ENCODE peak calls at places on chromosome 13, in six cellular contexts. One of them, this sample, is unnamed.

GRCh38 chr13:73902296-73902695 is 231.9 kb downstream of the KLF12 start:
- DNase-seq in CD4-positive, alpha-beta T cell: no peak
- DNase-seq in suprapubic skin: no peak
- DNase-seq in epithelial cell of proximal tubule: no peak
- DNase-seq in sigmoid colon: no peak
- DNase-seq in astrocyte: no peak
- DNase-seq in this sample: no peak

GRCh38 chr13:51278426-51279130 is 56.4 kb downstream of the FAM124A start:
- DNase-seq in CD4-positive, alpha-beta T cell: no peak
- DNase-seq in suprapubic skin: no peak
- DNase-seq in epithelial cell of proximal tubule: no peak
- DNase-seq in sigmoid colon: no peak
- DNase-seq in astrocyte: no peak
- DNase-seq in this sample: no peak

GRCh38 chr13:95660981-95661581 is 15.9 kb upstream of the DNAJC3 start:
- DNase-seq in CD4-positive, alpha-beta T cell: no peak
- DNase-seq in suprapubic skin: no peak
- DNase-seq in epithelial cell of proximal tubule: no peak
- DNase-seq in sigmoid colon: no peak
- DNase-seq in astrocyte: peak; percentile 23
- DNase-seq in this sample: no peak

GRCh38 chr13:23806874-23807522 is 82.2 kb downstream of the MIPEP start:
- DNase-seq in CD4-positive, alpha-beta T cell: no peak
- DNase-seq in suprapubic skin: no peak
- DNase-seq in epithelial cell of proximal tubule: no peak
- DNase-seq in sigmoid colon: no peak
- DNase-seq in astrocyte: no peak
- DNase-seq in this sample: no peak

GRCh38 chr13:46184277-46184699 is 2.3 kb upstream of the LCP1 start:
- DNase-seq in CD4-positive, alpha-beta T cell: peak; percentile 67
- DNase-seq in suprapubic skin: no peak
- DNase-seq in epithelial cell of proximal tubule: no peak
- DNase-seq in sigmoid colon: no peak
- DNase-seq in astrocyte: no peak
- DNase-seq in this sample: no peak

GRCh38 chr13:62119739-62120700 is 704.4 kb upstream of the PCDH20 start:
- DNase-seq in CD4-positive, alpha-beta T cell: no peak
- DNase-seq in suprapubic skin: no peak
- DNase-seq in epithelial cell of proximal tubule: no peak
- DNase-seq in sigmoid colon: no peak
- DNase-seq in astrocyte: peak; percentile 0
- DNase-seq in this sample: no peak

GRCh38 chr13:109517516-109517915 is 268.9 kb downstream of the IRS2 start:
- DNase-seq in CD4-positive, alpha-beta T cell: no peak
- DNase-seq in suprapubic skin: no peak
- DNase-seq in epithelial cell of proximal tubule: no peak
- DNase-seq in sigmoid colon: no peak
- DNase-seq in astrocyte: peak; percentile 23
- DNase-seq in this sample: no peak

GRCh38 chr13:74136089-74136658 is 2.0 kb upstream of the KLF12 start:
- DNase-seq in CD4-positive, alpha-beta T cell: peak; percentile 15
- DNase-seq in suprapubic skin: no peak
- DNase-seq in epithelial cell of proximal tubule: no peak
- DNase-seq in sigmoid colon: peak; percentile 71
- DNase-seq in astrocyte: peak; percentile 53
- DNase-seq in this sample: peak; percentile 11

GRCh38 chr13:106859505-106859904 is 291.6 kb upstream of the ARGLU1 start:
- DNase-seq in CD4-positive, alpha-beta T cell: no peak
- DNase-seq in suprapubic skin: no peak
- DNase-seq in epithelial cell of proximal tubule: no peak
- DNase-seq in sigmoid colon: no peak
- DNase-seq in astrocyte: no peak
- DNase-seq in this sample: no peak

GRCh38 chr13:66358564-66358963 is 871.6 kb downstream of the PCDH9 start:
- DNase-seq in CD4-positive, alpha-beta T cell: no peak
- DNase-seq in suprapubic skin: no peak
- DNase-seq in epithelial cell of proximal tubule: no peak
- DNase-seq in sigmoid colon: no peak
- DNase-seq in astrocyte: no peak
- DNase-seq in this sample: no peak

GRCh38 chr13:102799544-102800144 is 725 bp downstream of the BIVM start:
- DNase-seq in CD4-positive, alpha-beta T cell: peak; percentile 1
- DNase-seq in suprapubic skin: no peak
- DNase-seq in epithelial cell of proximal tubule: no peak
- DNase-seq in sigmoid colon: peak; percentile 69
- DNase-seq in astrocyte: peak; percentile 28
- DNase-seq in this sample: peak; percentile 8

DNA sequence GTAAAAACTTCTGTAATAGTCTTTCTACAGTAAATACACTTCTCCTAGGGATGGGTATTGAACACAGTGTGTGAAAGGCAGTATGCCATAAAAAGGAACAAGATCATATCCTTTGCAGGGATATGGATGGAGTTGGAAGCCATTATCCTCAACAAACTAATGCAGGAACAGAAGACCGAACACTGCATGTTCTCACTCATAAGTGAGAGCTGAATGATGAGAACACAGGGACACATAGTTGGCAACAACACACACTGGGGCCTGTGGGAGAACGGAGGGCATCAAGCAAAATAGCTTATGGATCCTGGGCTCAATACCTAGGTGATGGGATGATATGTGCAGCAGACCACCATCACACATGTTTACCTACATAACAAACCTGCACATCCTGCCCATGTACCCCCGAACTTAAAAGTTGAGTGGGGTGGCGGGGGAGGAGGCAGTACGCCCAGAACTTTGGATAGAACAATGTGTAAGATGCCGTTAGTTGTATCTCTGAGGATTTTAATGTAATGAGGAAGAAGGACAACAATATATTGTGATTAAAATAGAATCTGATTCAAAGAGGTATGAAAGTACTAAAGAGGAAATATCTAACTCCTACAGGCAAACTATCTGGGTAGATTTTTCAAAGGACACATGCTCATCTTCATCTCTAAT is 183.2 kb downstream of the NDFIP2 start:
- DNase-seq in CD4-positive, alpha-beta T cell: no peak
- DNase-seq in suprapubic skin: no peak
- DNase-seq in epithelial cell of proximal tubule: no peak
- DNase-seq in sigmoid colon: no peak
- DNase-seq in astrocyte: no peak
- DNase-seq in this sample: no peak
- TF ChIP-seq CTCF in CD4-positive, alpha-beta T cell: no peak
- TF ChIP-seq CTCF in suprapubic skin: no peak
- TF ChIP-seq CTCF in epithelial cell of proximal tubule: no peak
- TF ChIP-seq CTCF in sigmoid colon: no peak
- TF ChIP-seq CTCF in astrocyte: no peak
- TF ChIP-seq CTCF in this sample: no peak

GRCh38 chr13:29597246-29597645 is 1.8 kb upstream of the SLC7A1 start:
- DNase-seq in CD4-positive, alpha-beta T cell: no peak
- DNase-seq in suprapubic skin: no peak
- DNase-seq in epithelial cell of proximal tubule: no peak
- DNase-seq in sigmoid colon: no peak
- DNase-seq in astrocyte: no peak
- DNase-seq in this sample: no peak
- TF ChIP-seq CTCF in CD4-positive, alpha-beta T cell: no peak
- TF ChIP-seq CTCF in suprapubic skin: no peak
- TF ChIP-seq CTCF in epithelial cell of proximal tubule: no peak
- TF ChIP-seq CTCF in sigmoid colon: no peak
- TF ChIP-seq CTCF in astrocyte: no peak
- TF ChIP-seq CTCF in this sample: no peak

GRCh38 chr13:54185785-54186184 is 1157.2 kb downstream of the OLFM4 start:
- DNase-seq in CD4-positive, alpha-beta T cell: no peak
- DNase-seq in suprapubic skin: no peak
- DNase-seq in epithelial cell of proximal tubule: no peak
- DNase-seq in sigmoid colon: no peak
- DNase-seq in astrocyte: no peak
- DNase-seq in this sample: no peak
- TF ChIP-seq CTCF in CD4-positive, alpha-beta T cell: no peak
- TF ChIP-seq CTCF in suprapubic skin: no peak
- TF ChIP-seq CTCF in epithelial cell of proximal tubule: peak; percentile 41
- TF ChIP-seq CTCF in sigmoid colon: no peak
- TF ChIP-seq CTCF in astrocyte: no peak
- TF ChIP-seq CTCF in this sample: no peak

DNA sequence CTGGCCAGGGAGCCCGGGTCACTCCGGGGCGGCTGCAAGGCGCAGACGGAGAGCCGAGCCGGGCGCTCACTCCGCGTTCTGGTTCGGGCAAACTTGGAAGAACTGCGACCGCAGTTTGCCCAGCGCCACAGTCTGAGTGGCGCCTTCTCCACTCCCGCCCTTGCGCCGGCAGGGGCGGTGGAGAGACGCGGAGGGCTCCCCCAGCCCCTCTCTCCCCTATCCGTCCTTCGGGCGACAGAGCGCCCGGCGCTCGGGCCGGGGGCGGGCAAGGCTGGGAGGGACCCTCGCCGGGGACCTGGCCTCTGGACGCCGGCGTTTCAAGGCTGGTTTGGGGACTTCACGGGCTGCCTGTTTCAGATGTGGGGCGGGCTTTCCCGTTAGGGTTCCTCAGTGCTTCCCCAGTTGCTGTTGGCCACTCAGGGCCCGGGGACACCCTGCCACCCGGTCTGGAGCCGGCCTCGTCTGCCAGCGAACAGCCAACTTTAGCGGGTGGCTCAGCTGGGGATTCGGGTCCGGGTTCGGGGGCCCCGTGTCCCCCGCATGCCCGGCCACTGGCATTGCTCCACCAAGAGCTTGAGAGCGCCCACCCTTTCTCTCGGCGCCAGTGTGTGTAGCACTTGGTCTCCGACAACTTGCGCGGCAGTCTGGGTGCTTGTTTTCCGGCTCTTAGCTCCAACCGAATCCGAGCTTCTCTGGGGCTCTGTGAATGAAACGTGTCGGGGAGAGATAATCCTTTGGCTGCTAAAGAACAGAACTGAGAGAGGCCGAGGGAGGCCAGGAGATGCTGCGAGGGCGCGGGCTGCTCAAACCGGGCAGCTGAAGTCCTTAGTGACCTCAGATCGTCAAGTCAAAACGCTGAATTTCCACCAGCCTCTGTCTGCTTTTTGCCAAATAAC is 1.5 kb downstream of the GPC6 start:
- DNase-seq in CD4-positive, alpha-beta T cell: no peak
- DNase-seq in suprapubic skin: no peak
- DNase-seq in epithelial cell of proximal tubule: no peak
- DNase-seq in sigmoid colon: peak; percentile 86
- DNase-seq in astrocyte: peak; percentile 84
- DNase-seq in this sample: peak; percentile 34
- TF ChIP-seq CTCF in CD4-positive, alpha-beta T cell: no peak
- TF ChIP-seq CTCF in suprapubic skin: peak; percentile 47
- TF ChIP-seq CTCF in epithelial cell of proximal tubule: peak; percentile 52
- TF ChIP-seq CTCF in sigmoid colon: no peak
- TF ChIP-seq CTCF in astrocyte: peak; percentile 16
- TF ChIP-seq CTCF in this sample: no peak

DNA sequence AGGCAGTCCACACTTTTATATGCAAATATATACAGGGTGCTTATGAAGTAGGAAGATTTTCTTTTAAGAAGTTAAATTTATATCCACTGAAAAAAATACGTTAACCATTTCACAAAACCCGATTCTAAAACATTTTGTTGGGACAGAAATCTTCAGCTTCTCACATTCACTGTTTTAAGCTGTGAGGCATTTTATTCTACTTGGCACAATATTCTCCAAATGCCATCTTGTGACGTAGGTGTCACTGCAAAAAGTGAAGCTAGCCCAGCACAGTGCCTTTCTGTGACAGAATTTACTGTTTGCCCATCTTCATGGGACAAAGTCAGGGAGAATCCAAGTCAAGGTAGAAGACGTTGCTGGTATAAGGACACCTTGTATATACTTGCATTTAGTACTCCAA is 94.5 kb upstream of the SLC15A1 start:
- DNase-seq in CD4-positive, alpha-beta T cell: no peak
- DNase-seq in suprapubic skin: no peak
- DNase-seq in epithelial cell of proximal tubule: no peak
- DNase-seq in sigmoid colon: no peak
- DNase-seq in astrocyte: no peak
- DNase-seq in this sample: no peak
- TF ChIP-seq CTCF in CD4-positive, alpha-beta T cell: no peak
- TF ChIP-seq CTCF in suprapubic skin: no peak
- TF ChIP-seq CTCF in epithelial cell of proximal tubule: no peak
- TF ChIP-seq CTCF in sigmoid colon: no peak
- TF ChIP-seq CTCF in astrocyte: no peak
- TF ChIP-seq CTCF in this sample: no peak

DNA sequence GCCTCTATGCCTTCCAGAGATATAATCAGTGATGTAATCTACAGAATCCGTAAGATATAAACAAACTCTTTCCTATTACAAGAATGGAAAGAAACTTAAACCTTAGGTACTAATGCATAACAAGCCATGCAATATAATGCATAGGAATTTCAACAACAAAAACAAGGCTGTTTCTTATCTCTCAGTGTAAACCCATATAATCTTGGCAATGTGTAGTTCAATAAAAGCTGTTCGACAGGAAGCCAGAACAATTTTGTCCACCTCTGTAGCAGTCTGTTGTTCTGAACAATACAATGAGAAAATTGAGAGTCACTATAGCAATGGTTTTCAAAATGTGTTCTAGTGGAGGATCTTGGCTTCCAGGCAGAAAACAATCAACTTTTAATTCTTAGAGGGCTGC is 111.5 kb upstream of the FREM2 start:
- DNase-seq in CD4-positive, alpha-beta T cell: no peak
- DNase-seq in suprapubic skin: no peak
- DNase-seq in epithelial cell of proximal tubule: no peak
- DNase-seq in sigmoid colon: no peak
- DNase-seq in astrocyte: no peak
- DNase-seq in this sample: no peak
- TF ChIP-seq CTCF in CD4-positive, alpha-beta T cell: no peak
- TF ChIP-seq CTCF in suprapubic skin: no peak
- TF ChIP-seq CTCF in epithelial cell of proximal tubule: no peak
- TF ChIP-seq CTCF in sigmoid colon: no peak
- TF ChIP-seq CTCF in astrocyte: no peak
- TF ChIP-seq CTCF in this sample: no peak

This sample was measured in prostate gland.